ENCODE peak calls at places on chromosomes 5 and 9, in six cellular contexts. L is choroid plexus epithelial cell, R is ovary, E is Peyer's patch, S is MM.1S, B is GM12865. M is an unnamed sample.

GRCh38 chr9:16266648-16267276 is 603.7 kb downstream of the BNC2 start:
- DNase-seq in L (no peak), B (no peak), R (no peak), S (no peak), E (no peak), M (no peak)

GRCh38 chr9:112361602-112362001 is 18.3 kb upstream of the HSDL2 start:
- DNase-seq in R (no peak), L (peak), E (no peak), S (peak), B (peak), M (no peak)

GRCh38 chr5:102654559-102655354 is 100.3 kb upstream of the PAM start:
- DNase-seq in E (no peak), S (no peak), B (no peak), L (no peak), R (no peak), M (no peak)

GRCh38 chr5:2750026-2750757 is 1.3 kb downstream of the IRX2 start:
- DNase-seq in R (no peak), B (no peak), E (no peak), S (no peak), L (no peak), M (no peak)

GRCh38 chr9:108756746-108757490 is 98.9 kb downstream of the ACTL7B start:
- DNase-seq in B (no peak), L (peak), E (no peak), R (no peak), S (no peak), M (no peak)

GRCh38 chr9:136198605-136199083 is 6.3 kb downstream of the LHX3 start:
- DNase-seq in E (no peak), R (no peak), B (no peak), S (no peak), L (peak), M (no peak)

GRCh38 chr5:181221792-181222629 is 1.1 kb upstream of the TRIM41 start:
- DNase-seq in B (peak), S (peak), L (peak), R (peak), E (peak), M (peak)

GRCh38 chr9:104927216-104927911 is 591 bp downstream of the ABCA1 start:
- DNase-seq in R (peak), E (peak), B (peak), S (peak), L (peak), M (peak)

GRCh38 chr5:18455521-18455920 is 821.3 kb downstream of the TAF11L14 start:
- DNase-seq in E (no peak), S (no peak), R (no peak), B (no peak), L (no peak), M (no peak)

GRCh38 chr9:6552033-6552737 is 93.3 kb downstream of the GLDC start:
- DNase-seq in S (no peak), L (peak), B (no peak), E (no peak), R (no peak), M (no peak)

GRCh38 chr9:107049046-107049824 is 186.3 kb downstream of the ZNF462 start:
- DNase-seq in R (no peak), L (peak), B (no peak), E (no peak), S (no peak), M (no peak)

GRCh38 chr5:54727874-54728273 is 210.3 kb downstream of the SNX18 start:
- DNase-seq in R (no peak), E (no peak), B (no peak), L (no peak), S (no peak), M (no peak)

GRCh38 chr9:117400131-117400530 is 14.7 kb downstream of the ASTN2 start:
- DNase-seq in B (no peak), L (no peak), E (no peak), R (no peak), S (no peak), M (no peak)

GRCh38 chr9:97906236-97906831 is 16.0 kb downstream of the TRMO start:
- DNase-seq in L (no peak), E (no peak), B (no peak), S (no peak), R (no peak), M (peak)

GRCh38 chr5:17039170-17039569 is 103.1 kb upstream of the MYO10 start:
- DNase-seq in L (no peak), R (no peak), B (no peak), E (no peak), S (no peak), M (no peak)

GRCh38 chr5:161358446-161358845 is 188.1 kb downstream of the GABRB2 start:
- DNase-seq in B (no peak), S (no peak), L (no peak), R (no peak), E (no peak), M (no peak)

GRCh38 chr5:79021753-79022152 is 36.6 kb upstream of the ARSB start:
- DNase-seq in L (no peak), E (no peak), R (no peak), S (no peak), B (no peak), M (no peak)

GRCh38 chr5:79023947-79024346 is 38.8 kb upstream of the ARSB start:
- DNase-seq in R (no peak), E (no peak), L (no peak), B (no peak), S (no peak), M (no peak)

GRCh38 chr5:79023323-79023722 is 38.2 kb upstream of the ARSB start:
- DNase-seq in B (no peak), S (no peak), L (no peak), R (no peak), E (no peak), M (no peak)

GRCh38 chr5:79025054-79025465 is 40.0 kb upstream of the ARSB start:
- DNase-seq in E (peak), R (peak), S (peak), L (peak), B (peak), M (peak)

GRCh38 chr5:79020861-79021561 is 35.9 kb upstream of the ARSB start:
- DNase-seq in B (peak), E (peak), R (peak), L (peak), S (peak), M (peak)
- H3K4me3 ChIP-seq in B (no peak), E (no peak), R (no peak), L (peak), S (no peak), M (peak)

DNA sequence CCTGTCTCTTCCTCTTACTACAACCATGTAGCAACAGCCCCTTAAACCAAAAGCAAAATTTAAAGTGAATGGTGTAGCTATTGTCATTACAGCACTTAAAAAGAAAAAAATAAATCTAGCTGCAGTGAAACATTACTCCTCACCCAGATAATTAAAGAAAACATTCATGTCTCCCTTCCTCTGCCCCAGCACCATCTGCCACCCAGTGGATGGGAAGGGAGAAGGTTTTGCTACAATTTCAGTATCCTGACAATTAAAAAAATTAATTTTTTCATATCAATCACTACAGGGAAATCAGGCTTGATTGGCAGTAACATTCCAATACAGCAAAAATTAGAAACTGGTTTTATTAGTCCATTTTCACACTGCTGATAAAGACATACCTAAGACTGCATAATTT is 147.4 kb upstream of the PUM3 start:
- DNase-seq in R (no peak), E (no peak), B (no peak), S (no peak), L (peak), M (no peak)
- TF ChIP-seq CTCF in R (no peak), E (no peak), B (no peak), S (no peak), L (peak), M (no peak)

DNA sequence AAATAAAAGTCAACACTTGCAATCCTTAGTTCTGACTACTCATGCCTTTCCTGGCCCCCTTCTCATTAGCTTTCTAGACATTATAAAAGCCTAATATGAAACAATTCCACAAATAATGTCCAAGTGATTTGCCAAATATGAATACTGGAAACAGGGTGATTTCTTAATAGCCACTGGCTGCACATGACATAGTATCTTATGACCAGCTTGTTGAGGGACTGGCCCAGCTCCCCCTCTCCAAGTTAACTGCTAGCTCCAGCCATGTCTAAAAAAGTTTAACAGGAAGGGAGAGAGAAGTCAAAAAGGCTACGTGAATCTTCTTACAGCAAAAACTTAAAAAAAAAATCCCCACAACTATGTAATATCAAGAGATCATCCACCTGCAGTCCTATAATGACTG is 1.5 kb downstream of the CERT1 start:
- DNase-seq in B (peak), L (peak), R (no peak), S (no peak), E (no peak), M (no peak)
- H3K4me3 ChIP-seq in B (peak), L (peak), R (peak), S (peak), E (peak), M (peak)

GRCh38 chr5:79329453-79329852 is 93.5 kb downstream of the JMY start:
- DNase-seq in L (no peak), E (no peak), S (no peak), B (no peak), R (no peak), M (no peak)

GRCh38 chr5:79330071-79330470 is 94.1 kb downstream of the JMY start:
- DNase-seq in B (no peak), L (peak), S (no peak), E (no peak), R (no peak), M (no peak)

DNA sequence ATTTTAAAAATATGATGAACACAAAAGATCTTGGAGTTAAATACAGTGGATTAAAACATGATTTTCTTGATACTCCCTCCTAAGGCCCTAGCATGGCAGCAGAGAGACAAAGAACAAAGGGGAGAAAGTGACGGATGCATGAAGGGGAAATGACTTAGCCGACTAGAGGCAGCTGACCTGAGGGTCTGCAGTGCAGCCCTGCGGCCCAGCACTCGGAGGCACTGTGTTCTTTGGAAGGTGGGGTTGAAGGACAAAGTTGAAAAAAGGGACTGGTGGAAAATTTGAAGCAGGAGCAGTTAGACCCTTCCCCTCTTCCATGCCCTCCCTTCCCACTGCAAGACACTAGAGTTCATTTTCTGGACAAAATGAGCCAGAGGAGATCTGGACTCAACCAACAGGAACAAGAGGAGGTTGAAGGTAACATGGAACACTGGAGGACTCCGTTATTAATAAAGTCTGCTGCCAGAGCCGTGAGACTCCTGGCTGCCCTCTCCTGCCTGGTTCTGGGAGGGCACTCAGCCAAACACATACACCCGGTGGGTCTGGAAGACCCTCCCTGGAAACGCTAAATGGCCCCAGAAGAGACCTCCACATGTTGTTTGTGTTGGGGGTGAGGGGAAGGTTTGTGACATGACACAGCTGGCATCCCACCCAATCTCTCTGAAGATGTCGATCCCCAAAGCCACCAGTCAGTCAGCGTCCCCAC is 98.1 kb downstream of the JMY start:
- DNase-seq in R (no peak), S (no peak), B (no peak), L (no peak), E (no peak), M (no peak)
- TF ChIP-seq CTCF in R (no peak), S (peak), B (no peak), L (peak), E (no peak), M (no peak)

GRCh38 chr9:92147854-92148184 is 32.6 kb upstream of the SPTLC1 start:
- DNase-seq in E (no peak), R (no peak), B (no peak), S (no peak), L (peak), M (no peak)

GRCh38 chr9:92141144-92142129 is 26.2 kb upstream of the SPTLC1 start:
- DNase-seq in S (peak), R (peak), B (no peak), E (no peak), L (peak), M (no peak)

GRCh38 chr9:92147030-92147853 is 32.0 kb upstream of the SPTLC1 start:
- DNase-seq in E (peak), B (peak), L (peak), R (peak), S (no peak), M (peak)

GRCh38 chr9:92142329-92142728 is 27.1 kb upstream of the SPTLC1 start:
- DNase-seq in B (no peak), E (no peak), L (no peak), S (no peak), R (no peak), M (no peak)

DNA sequence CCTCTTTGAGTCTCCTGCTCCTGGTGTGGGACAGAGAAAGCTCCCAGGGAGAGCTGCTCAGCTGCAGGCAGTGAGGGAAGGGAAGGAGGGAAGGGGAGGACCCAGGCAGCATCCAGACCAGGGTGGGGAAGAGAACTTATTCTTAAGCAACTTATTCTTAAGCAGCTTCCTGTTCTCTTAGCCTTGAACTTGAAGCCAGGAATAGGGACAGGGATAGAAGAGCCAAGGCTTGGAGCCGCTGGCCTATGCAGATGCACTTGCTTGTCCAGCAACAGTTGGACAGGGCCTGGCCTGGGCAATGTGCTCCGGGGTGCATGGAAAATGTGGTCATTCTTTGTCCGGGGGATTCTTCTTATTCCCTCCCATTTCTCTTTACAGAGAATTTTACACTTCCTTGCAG is 31.4 kb upstream of the SPTLC1 start:
- DNase-seq in S (no peak), R (peak), E (no peak), B (no peak), L (peak), M (no peak)
- H3K4me3 ChIP-seq in S (no peak), R (no peak), E (no peak), B (no peak), L (no peak), M (no peak)

GRCh38 chr9:28598396-28598795 is 1025.1 kb upstream of the C9orf72 start:
- DNase-seq in L (no peak), E (no peak), S (no peak), B (no peak), R (no peak), M (peak)

GRCh38 chr9:28600226-28600625 is 1026.9 kb upstream of the C9orf72 start:
- DNase-seq in E (no peak), B (no peak), S (no peak), R (no peak), L (no peak), M (no peak)
- TF ChIP-seq CTCF in E (no peak), B (no peak), S (no peak), R (no peak), L (no peak), M (no peak)

GRCh38 chr5:65866837-65867508 is 59.4 kb upstream of the ERBIN start:
- DNase-seq in B (no peak), S (no peak), L (no peak), R (no peak), E (no peak), M (no peak)
- H3K4me3 ChIP-seq in B (no peak), S (no peak), L (no peak), R (no peak), E (no peak), M (no peak)

GRCh38 chr5:136510481-136510880 is 145.1 kb upstream of the TRPC7 start:
- DNase-seq in R (no peak), B (no peak), E (no peak), L (no peak), S (no peak), M (no peak)

GRCh38 chr5:136501133-136501532 is 135.8 kb upstream of the TRPC7 start:
- DNase-seq in R (no peak), E (no peak), S (no peak), B (no peak), L (no peak), M (no peak)

GRCh38 chr5:136511046-136511445 is 145.7 kb upstream of the TRPC7 start:
- DNase-seq in E (no peak), R (no peak), L (no peak), B (no peak), S (no peak), M (no peak)

DNA sequence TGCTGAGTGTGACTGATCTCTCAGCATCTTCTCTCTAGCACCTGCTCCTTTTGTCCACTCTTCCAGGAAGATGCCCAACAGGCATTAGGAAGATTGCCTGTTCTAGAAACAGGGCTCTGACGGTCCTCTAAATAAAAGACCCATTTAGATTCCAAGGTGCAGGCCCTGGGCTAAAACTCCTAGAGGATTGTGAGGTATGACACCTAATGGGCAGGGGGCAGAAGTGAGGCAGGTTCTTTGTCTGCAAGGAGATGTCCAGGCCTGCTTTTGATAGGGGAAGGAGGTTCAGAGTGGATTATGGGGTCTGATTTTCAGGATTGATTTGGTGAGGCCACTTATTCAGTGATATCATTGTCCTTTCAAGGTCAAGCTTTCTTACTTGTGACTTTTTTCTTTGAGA is 140.8 kb upstream of the TRPC7 start:
- DNase-seq in R (no peak), B (no peak), E (no peak), L (no peak), S (no peak), M (no peak)
- TF ChIP-seq CTCF in R (no peak), B (no peak), E (no peak), L (no peak), S (no peak), M (no peak)

DNA sequence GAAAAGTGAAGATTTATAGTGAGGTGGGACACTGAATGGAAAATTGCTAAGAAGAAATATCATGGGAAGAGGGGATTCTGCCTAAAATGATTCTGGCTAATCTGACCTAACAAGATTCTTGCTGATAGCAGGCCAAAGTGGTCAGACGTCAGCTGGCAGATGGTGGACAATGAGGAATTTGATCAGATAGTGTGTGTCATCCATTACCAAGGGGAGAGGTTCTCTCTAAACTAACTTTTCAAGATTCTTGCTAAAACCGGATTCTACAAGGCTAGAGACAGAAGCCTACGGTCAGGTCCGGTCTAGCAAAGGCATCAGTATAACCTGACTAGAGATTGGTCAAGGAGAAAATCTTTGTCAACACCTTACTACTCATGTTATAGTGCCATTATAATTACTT is 306.0 kb downstream of the ZNF608 start:
- DNase-seq in R (no peak), L (no peak), E (no peak), S (no peak), B (no peak), M (no peak)
- H3K4me3 ChIP-seq in R (no peak), L (no peak), E (no peak), S (no peak), B (no peak), M (no peak)

GRCh38 chr9:87080512-87081225 is 133.4 kb upstream of the GAS1 start:
- DNase-seq in B (no peak), R (no peak), L (peak), S (no peak), E (no peak), M (no peak)
- TF ChIP-seq CTCF in B (no peak), R (no peak), L (peak), S (no peak), E (no peak), M (peak)

M was measured in psoas muscle.